ENCODE peak calls at places on chromosomes 3 and 15, in nine cellular contexts. O is CD8-positive, alpha-beta T cell; U is transverse colon; V is A549; C is left lung; B is HL-60; M is tibial artery; E is HepG2; R is psoas muscle. K is an unnamed sample.
A peak's percentile ranks its signal among the peaks of the same experiment; 100 is the strongest.

GRCh38 chr3:9169951-9170850 is 79.2 kb downstream of the SRGAP3 start:
- DNase-seq in E (no peak), O (no peak), C (no peak), R (no peak), B (no peak), U (no peak), V (no peak), M (no peak), K (no peak)

GRCh38 chr15:96186105-96186504 is 144.4 kb upstream of the NR2F2 start:
- DNase-seq in C (no peak), V (no peak), M (no peak), B (no peak), U (no peak), E (no peak), O (no peak), R (no peak), K (no peak)

GRCh38 chr3:185693985-185694675 is 108.0 kb downstream of the SENP2 start:
- DNase-seq in R (no peak), E (no peak), B (no peak), O (no peak), U (no peak), V (no peak), C (no peak), M (no peak), K (no peak)

GRCh38 chr3:132284006-132284405 is 33.2 kb upstream of the ACP3 start:
- DNase-seq in E (no peak), R (no peak), V (no peak), U (no peak), M (no peak), B (no peak), C (no peak), O (no peak), K (no peak)

GRCh38 chr15:66404532-66404931 is 17.8 kb downstream of the MAP2K1 start:
- DNase-seq in V (no peak), B (no peak), C (no peak), U (no peak), O (no peak), R (no peak), M (no peak), E (no peak), K (no peak)

GRCh38 chr3:104396974-104397669 is 969.6 kb upstream of the ALCAM start:
- DNase-seq in R (no peak), C (no peak), M (peak; percentile 68), V (no peak), U (no peak), E (no peak), B (no peak), O (no peak), K (no peak)

GRCh38 chr15:26807517-26808427 is 34.9 kb upstream of the GABRB3 start:
- DNase-seq in U (no peak), B (no peak), E (no peak), M (no peak), C (no peak), O (no peak), R (no peak), V (no peak), K (no peak)

GRCh38 chr15:60840306-60840702 is 361.4 kb upstream of the ICE2 start:
- DNase-seq in M (no peak), B (no peak), U (no peak), E (no peak), C (no peak), V (no peak), O (no peak), R (no peak), K (no peak)

GRCh38 chr3:65993134-65993900 is 45.4 kb downstream of the MAGI1 start:
- DNase-seq in R (no peak), U (no peak), C (no peak), B (no peak), M (no peak), V (no peak), O (no peak), E (no peak), K (no peak)

GRCh38 chr3:193813506-193813850 is 220.5 kb downstream of the OPA1 start:
- DNase-seq in O (no peak), V (no peak), C (no peak), E (no peak), U (no peak), B (no peak), M (no peak), R (no peak), K (no peak)

GRCh38 chr3:124653071-124653470 is 77.2 kb upstream of the UMPS start:
- DNase-seq in U (no peak), R (no peak), B (no peak), E (no peak), V (no peak), C (no peak), O (no peak), M (no peak), K (no peak)

GRCh38 chr3:48695113-48695753 is 9.5 kb upstream of the NCKIPSD start:
- DNase-seq in M (peak; percentile 85), B (no peak), V (no peak), R (peak; percentile 55), E (no peak), C (no peak), O (no peak), U (peak; percentile 56), K (no peak)

GRCh38 chr3:94686208-94686607 is 623.3 kb downstream of the NSUN3 start:
- DNase-seq in M (no peak), R (no peak), E (no peak), U (no peak), B (no peak), O (no peak), C (no peak), V (no peak), K (no peak)

GRCh38 chr15:70563561-70564095 is 199.7 kb downstream of the UACA start:
- DNase-seq in O (no peak), E (no peak), V (no peak), M (peak; percentile 49), B (no peak), C (no peak), U (no peak), R (no peak), K (no peak)

DNA sequence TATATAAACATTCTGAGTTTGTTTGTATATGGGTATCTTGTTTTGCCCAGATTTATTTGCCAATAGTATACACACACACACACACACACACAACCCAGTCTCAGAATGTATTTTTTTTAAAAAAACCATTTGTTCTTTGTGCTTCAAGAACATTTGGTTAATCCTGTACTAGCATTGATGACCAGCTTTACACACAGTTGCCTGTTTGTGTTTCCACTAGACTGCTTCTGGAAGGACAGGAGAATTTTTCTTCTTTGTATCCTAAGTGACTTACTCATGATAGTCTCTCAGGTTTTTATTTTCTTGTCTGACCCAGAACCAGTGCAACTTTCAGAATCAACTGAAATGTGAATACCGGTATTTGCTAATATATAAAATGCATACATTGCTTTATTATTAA is 40.5 kb downstream of the U2SURP start:
- DNase-seq in U (no peak), M (no peak), E (no peak), C (no peak), B (no peak), V (no peak), R (no peak), O (no peak), K (no peak)
- TF ChIP-seq CTCF in U (no peak), M (no peak), E (no peak), C (no peak), B (no peak), V (no peak), R (no peak), O (no peak), K (no peak)

DNA sequence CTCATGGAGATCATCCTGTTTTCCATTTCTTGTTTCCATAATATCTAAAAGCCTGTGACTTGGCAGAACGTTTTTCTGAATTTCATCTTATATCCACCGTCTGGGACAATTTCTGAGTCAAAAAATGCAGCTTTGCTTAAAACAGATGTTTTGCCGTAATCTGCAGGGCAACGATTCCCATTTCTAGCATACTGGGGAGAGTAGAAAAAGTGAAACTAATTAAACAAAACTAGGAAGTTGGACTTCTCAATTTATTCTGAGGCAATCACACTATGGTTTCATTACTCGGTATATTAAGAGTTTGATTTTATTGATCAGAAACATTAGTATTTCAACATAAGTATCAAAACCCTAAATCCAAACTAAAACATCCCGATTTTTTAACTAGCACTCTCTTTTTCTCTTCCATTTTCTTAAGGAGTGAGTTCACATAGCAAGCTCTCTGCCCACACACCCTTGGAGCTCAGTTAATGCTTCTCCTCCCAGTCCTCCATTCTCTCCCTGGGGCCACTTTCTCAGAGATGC is 33.6 kb downstream of the SPATA12 start:
- DNase-seq in V (no peak), B (no peak), M (no peak), O (no peak), R (no peak), U (no peak), C (no peak), E (no peak), K (no peak)
- H3K27ac ChIP-seq in V (no peak overlapping the region), B (no peak overlapping the region), M (no peak overlapping the region), O (no peak overlapping the region), R (no peak overlapping the region), U (no peak overlapping the region), C (no peak overlapping the region), E (no peak overlapping the region), K (no peak overlapping the region)

GRCh38 chr3:130843441-130843840 is 50.4 kb upstream of the ATP2C1 start:
- DNase-seq in E (no peak), B (no peak), V (no peak), C (no peak), O (no peak), U (no peak), R (peak; percentile 16), M (no peak), K (no peak)

GRCh38 chr3:130838898-130839572 is 54.8 kb upstream of the ATP2C1 start:
- DNase-seq in C (no peak), R (no peak), M (no peak), E (no peak), B (no peak), U (no peak), O (no peak), V (no peak), K (no peak)

GRCh38 chr3:130835483-130835882 is 58.4 kb upstream of the ATP2C1 start:
- DNase-seq in U (no peak), M (no peak), V (no peak), B (no peak), O (no peak), E (no peak), C (no peak), R (no peak), K (no peak)

GRCh38 chr3:130841357-130841756 is 52.5 kb upstream of the ATP2C1 start:
- DNase-seq in C (no peak), E (no peak), R (no peak), V (no peak), U (no peak), B (no peak), M (no peak), O (no peak), K (no peak)

DNA sequence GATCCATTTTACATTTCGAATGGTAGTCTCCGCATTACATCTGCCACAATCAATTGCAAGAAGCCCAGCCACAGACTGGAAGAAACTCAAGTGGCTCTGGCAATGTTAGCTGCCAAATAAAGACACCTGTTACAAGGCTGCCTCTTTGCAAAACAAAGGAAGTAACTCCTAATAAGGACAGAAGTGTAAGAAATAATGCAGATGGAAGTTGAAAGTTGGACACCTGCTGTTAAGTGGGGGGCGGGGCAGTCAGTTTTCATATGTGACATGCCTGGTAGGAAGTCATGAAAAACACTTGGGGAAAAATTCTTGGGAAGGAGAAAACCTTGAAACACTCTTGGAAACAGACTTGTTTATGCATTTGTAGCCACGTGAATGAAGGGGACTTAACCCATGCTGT is 54.1 kb upstream of the ATP2C1 start:
- DNase-seq in M (no peak), V (no peak), U (no peak), O (no peak), C (no peak), B (no peak), R (no peak), E (no peak), K (no peak)
- TF ChIP-seq CTCF in M (no peak), V (no peak), U (no peak), O (no peak), C (no peak), B (no peak), R (no peak), E (no peak), K (no peak)

GRCh38 chr15:83278191-83278590 is 6.3 kb downstream of the BNC1 start:
- DNase-seq in C (no peak), M (no peak), E (no peak), O (no peak), B (no peak), V (no peak), R (no peak), U (no peak), K (no peak)
- H3K27ac ChIP-seq in C (no peak overlapping the region), M (no peak overlapping the region), E (no peak overlapping the region), O (no peak overlapping the region), B (no peak overlapping the region), V (no peak overlapping the region), R (no peak overlapping the region), U (no peak overlapping the region), K (no peak overlapping the region)